ENCODE peak calls at places on chromosome 16, in eight cellular contexts. O, S, J, R, U, B, M and D are unnamed samples.

GRCh38 chr16:84976644-84977400 is 34.5 kb downstream of the ZDHHC7 start:
- DNase-seq in O (no peak), S (no peak), J (no peak), R (peak), U (no peak), B (no peak), M (no peak), D (no peak)

GRCh38 chr16:72808754-72809153 is 239.2 kb downstream of the ZFHX3 start:
- DNase-seq in O (no peak), S (no peak), J (no peak), R (no peak), U (no peak), B (no peak), M (no peak), D (no peak)

GRCh38 chr16:1135459-1135825 is 17.5 kb upstream of the CACNA1H start:
- DNase-seq in O (no peak), S (no peak), J (no peak), R (no peak), U (no peak), B (no peak), M (no peak), D (no peak)

GRCh38 chr16:71708696-71709095 is 15.8 kb downstream of the PHLPP2 start:
- DNase-seq in O (no peak), S (no peak), J (no peak), R (no peak), U (no peak), B (no peak), M (no peak), D (no peak)

GRCh38 chr16:27355610-27356009 is 41.8 kb downstream of the IL4R start:
- DNase-seq in O (peak), S (peak), J (peak), R (peak), U (peak), B (peak), M (no peak), D (no peak)

GRCh38 chr16:75758215-75758614 is 31.9 kb upstream of the CPHXL start:
- DNase-seq in O (no peak), S (no peak), J (peak), R (no peak), U (no peak), B (no peak), M (no peak), D (no peak)

GRCh38 chr16:70252355-70252988 is 732 bp upstream of the EXOSC6 start:
- DNase-seq in O (no peak), S (peak), J (peak), R (no peak), U (peak), B (peak), M (peak), D (no peak)

GRCh38 chr16:81632392-81633146 is 146.5 kb upstream of the PLCG2 start:
- DNase-seq in O (peak), S (peak), J (peak), R (no peak), U (peak), B (no peak), M (no peak), D (no peak)

GRCh38 chr16:29989111-29989858 is 6.1 kb downstream of the HIRIP3 start:
- DNase-seq in O (no peak), S (no peak), J (no peak), R (no peak), U (no peak), B (no peak), M (no peak), D (no peak)

DNA sequence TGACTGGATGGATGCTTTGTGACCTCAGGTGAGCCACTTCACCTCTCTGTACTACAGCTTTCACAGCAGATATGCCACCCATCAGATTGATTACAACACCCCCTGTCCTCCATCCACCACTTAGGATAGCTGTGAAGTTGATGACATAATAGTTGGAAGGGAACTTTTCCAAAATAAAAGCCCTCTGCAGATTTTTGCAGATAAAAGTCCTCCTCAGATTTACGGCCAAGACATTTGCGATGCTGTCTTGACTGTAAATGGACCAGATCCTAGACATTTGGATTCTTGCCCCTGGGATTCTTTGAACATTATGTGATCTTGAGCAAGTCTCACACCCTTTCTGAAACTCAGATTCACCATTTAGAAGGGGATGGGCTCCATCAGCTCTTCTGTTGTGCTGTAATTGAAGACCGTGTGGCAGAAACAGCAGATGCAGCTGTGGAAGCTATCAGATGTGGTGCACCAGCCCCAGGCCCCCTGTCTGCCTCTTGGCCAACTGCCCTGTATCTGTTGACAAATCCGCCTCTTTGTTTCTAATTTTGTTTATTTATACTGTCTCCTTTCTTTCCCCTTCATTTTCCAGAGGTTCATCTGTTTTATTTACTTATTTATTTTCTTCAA is 153.9 kb upstream of the CACNG3 start:
- DNase-seq in O (no peak), S (no peak), J (no peak), R (no peak), U (peak), B (no peak), M (peak), D (no peak)
- TF ChIP-seq RAD21 in O (no peak), S (no peak), J (no peak), R (no peak), U (no peak), B (no peak), M (no peak), D (no peak)

DNA sequence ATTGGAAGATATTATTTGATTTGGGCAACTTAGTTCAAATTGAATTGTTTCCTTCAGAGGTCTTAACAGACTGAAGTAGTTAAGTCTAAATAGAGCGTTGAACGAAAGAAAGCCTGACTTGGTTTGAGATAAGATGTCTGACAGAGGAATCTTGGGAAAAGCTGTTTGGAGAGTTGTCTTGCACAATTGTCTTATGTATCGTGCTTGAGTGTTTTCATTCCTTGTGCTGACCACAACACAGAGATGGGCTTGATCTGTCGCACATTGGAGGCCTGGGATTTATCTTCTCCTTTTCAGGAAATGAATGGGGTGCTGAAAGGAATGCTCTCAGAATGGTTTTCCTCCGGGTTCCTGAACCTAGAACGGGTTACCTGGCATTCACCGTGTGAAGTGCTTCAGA is 7.8 kb downstream of the MLYCD start:
- DNase-seq in O (no peak), S (no peak), J (peak), R (no peak), U (no peak), B (no peak), M (no peak), D (no peak)
- TF ChIP-seq RAD21 in O (no peak), S (no peak), J (no peak), R (no peak), U (no peak), B (no peak), M (no peak), D (no peak)

GRCh38 chr16:50267651-50268050 is 1.3 kb downstream of the ADCY7 start:
- DNase-seq in O (no peak), S (no peak), J (no peak), R (no peak), U (no peak), B (no peak), M (no peak), D (no peak)
- TF ChIP-seq RAD21 in O (no peak), S (no peak), J (no peak), R (no peak), U (no peak), B (no peak), M (no peak), D (no peak)

DNA sequence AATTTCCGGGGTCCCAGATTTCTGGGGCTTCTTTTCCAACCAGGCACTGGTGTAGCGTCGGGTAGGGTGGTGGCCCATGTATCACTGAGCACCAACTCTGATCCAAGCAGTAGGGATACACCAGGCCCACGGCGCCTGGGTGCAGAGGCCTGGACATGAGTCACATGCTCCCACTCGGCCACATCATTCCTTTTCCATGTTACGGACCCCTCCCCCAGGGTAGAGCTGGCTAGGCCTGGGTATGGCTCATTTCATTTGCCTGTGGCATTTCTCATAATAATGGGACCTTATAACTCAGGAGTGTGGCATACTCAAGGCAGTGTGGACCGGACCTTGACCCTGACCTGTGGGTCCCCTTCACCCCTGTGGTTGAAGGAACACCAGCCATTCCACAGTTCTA is 18.0 kb upstream of the NDRG4 start:
- DNase-seq in O (no peak), S (no peak), J (no peak), R (no peak), U (no peak), B (no peak), M (no peak), D (no peak)
- TF ChIP-seq RAD21 in O (no peak), S (no peak), J (no peak), R (no peak), U (no peak), B (no peak), M (no peak), D (no peak)

DNA sequence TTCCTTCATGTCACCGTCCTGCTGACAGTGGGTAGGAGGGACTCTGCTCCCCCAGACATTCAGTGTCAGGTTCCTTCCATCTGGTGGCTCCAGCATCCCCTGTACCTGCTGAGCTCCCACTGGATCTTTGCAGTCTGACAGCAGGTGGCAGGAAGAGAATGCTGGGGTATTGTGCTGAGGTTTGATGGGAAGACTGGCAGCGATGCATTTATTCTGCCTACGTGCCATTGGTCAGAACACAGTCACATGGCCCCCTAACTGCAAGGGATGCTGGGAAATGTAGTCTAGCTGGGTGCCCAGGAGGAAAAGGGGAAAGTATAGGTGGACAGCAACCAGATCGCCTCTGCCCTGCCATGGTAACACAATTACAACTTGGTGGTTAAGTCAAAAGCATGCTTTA is 44.4 kb downstream of the IRX3 start:
- DNase-seq in O (peak), S (peak), J (no peak), R (peak), U (peak), B (peak), M (peak), D (no peak)
- TF ChIP-seq RAD21 in O (peak), S (no peak), J (no peak), R (no peak), U (no peak), B (peak), M (no peak), D (no peak)

GRCh38 chr16:46765050-46765449 is 16.9 kb upstream of the MYLK3 start:
- DNase-seq in O (no peak), S (no peak), J (peak), R (no peak), U (no peak), B (no peak), M (no peak), D (no peak)
- TF ChIP-seq RAD21 in O (no peak), S (no peak), J (no peak), R (no peak), U (no peak), B (no peak), M (no peak), D (no peak)

GRCh38 chr16:53089434-53090270 is 34.9 kb downstream of the CHD9 start:
- DNase-seq in O (no peak), S (no peak), J (no peak), R (peak), U (no peak), B (no peak), M (no peak), D (no peak)
- TF ChIP-seq RAD21 in O (no peak), S (no peak), J (no peak), R (no peak), U (no peak), B (no peak), M (no peak), D (no peak)

DNA sequence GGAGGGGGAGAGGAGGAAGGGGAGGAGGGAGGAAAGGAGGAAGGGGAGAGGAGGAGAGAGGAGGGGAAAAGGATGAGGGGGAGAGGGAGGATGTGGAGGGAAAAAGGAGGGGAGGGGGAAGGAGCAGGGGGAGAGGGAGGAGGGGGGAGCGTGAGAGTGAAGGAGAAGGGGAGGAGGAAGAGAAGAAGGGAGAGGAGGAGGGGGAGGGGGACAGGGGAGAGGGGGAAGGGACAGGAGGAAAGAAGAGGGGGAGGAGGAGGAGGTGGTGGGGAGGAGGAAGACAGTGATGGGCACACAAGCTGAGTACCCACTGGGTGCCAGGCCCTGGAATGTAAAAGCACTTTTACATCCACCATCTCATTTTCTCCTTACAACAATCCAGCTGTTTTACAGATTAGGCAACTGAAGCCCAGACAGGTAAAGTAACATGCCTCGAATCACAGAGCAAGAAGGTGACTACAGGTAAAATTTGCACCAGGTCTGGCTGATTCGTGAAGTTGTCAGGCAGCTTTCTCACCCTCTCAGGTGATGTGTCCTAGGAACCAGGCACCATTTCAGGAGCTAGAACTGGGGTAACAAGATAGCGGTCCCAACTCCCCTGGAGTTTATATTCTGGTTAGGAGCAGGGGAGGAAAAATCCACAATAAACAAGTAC is 10.0 kb upstream of the LITAF start:
- DNase-seq in O (no peak), S (no peak), J (no peak), R (no peak), U (no peak), B (no peak), M (no peak), D (no peak)
- TF ChIP-seq RAD21 in O (no peak), S (no peak), J (no peak), R (no peak), U (no peak), B (no peak), M (no peak), D (no peak)

GRCh38 chr16:15832241-15832640 is 24.6 kb downstream of the MYH11 start:
- DNase-seq in O (no peak), S (no peak), J (no peak), R (no peak), U (no peak), B (no peak), M (no peak), D (no peak)

GRCh38 chr16:15827709-15828343 is 29.0 kb downstream of the MYH11 start:
- DNase-seq in O (no peak), S (no peak), J (no peak), R (no peak), U (no peak), B (no peak), M (no peak), D (no peak)

GRCh38 chr16:15830832-15831451 is 25.9 kb downstream of the MYH11 start:
- DNase-seq in O (no peak), S (no peak), J (no peak), R (no peak), U (no peak), B (no peak), M (no peak), D (no peak)

GRCh38 chr16:15827299-15827698 is 29.5 kb downstream of the MYH11 start:
- DNase-seq in O (no peak), S (no peak), J (no peak), R (no peak), U (no peak), B (no peak), M (no peak), D (no peak)

DNA sequence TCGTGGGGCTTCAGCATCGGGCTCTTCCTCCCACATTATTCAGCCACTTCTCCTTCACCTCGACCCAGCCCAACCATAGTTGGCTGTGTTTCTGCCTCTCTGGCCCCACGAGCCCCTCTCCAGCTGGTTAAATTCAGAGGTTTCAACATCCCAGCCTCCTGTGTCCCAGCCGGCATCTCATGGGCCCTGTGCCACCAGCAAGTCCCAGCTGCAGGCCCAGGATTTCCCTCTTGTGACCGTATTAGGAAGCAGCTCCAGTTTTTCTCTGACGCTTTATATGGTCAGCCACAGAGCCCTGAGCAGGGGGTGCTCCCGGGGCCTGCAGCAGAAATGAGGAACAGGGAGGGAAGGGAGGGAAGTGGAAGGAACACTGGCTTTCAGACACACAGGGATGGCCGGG is 27.4 kb downstream of the MYH11 start:
- DNase-seq in O (no peak), S (no peak), J (peak), R (no peak), U (no peak), B (no peak), M (no peak), D (no peak)
- TF ChIP-seq RAD21 in O (no peak), S (no peak), J (no peak), R (no peak), U (no peak), B (no peak), M (no peak), D (no peak)